ENCODE peak calls at places on chromosomes 4 and X, in seven cellular contexts. R is NCI-H1105 treated with DMSO at 0.1 percent for 48 hours, C is T47D, U is M059J, Q is left colon, L is COR-L47, A is retina. B is an unnamed sample.

GRCh38 chrX:10769165-10769564 is 148.8 kb upstream of the MID1 start:
- DNase-seq in Q (no peak), L (peak; percentile 28), C (peak; percentile 53), R (peak; percentile 75), U (peak; percentile 70), A (no peak), B (no peak)

GRCh38 chr4:40576651-40577480 is 52.8 kb downstream of the RBM47 start:
- DNase-seq in U (peak; percentile 99), R (no peak), L (no peak), C (peak; percentile 86), Q (peak; percentile 73), A (no peak), B (peak; percentile 90)

GRCh38 chr4:189786447-189786846 is 154.2 kb upstream of the FRG1 start:
- DNase-seq in L (no peak), Q (no peak), R (no peak), U (no peak), A (no peak), C (no peak), B (no peak)

GRCh38 chr4:184421558-184422155 is 52.7 kb downstream of the IRF2 start:
- DNase-seq in Q (no peak), A (no peak), U (no peak), R (no peak), L (no peak), C (no peak), B (no peak)

GRCh38 chrX:21479695-21480280 is 105.6 kb downstream of the CNKSR2 start:
- DNase-seq in U (peak; percentile 33), A (peak; percentile 49), C (peak; percentile 69), R (peak; percentile 57), Q (no peak), L (peak; percentile 22), B (no peak)

GRCh38 chr4:128830906-128831525 is 21.5 kb downstream of the JADE1 start:
- DNase-seq in U (peak; percentile 23), A (peak; percentile 8), Q (peak; percentile 35), C (no peak), L (no peak), R (no peak), B (no peak)

GRCh38 chr4:123699823-123700822 is 303.5 kb downstream of the SPRY1 start:
- DNase-seq in R (no peak), L (no peak), U (peak; percentile 93), C (no peak), A (no peak), Q (no peak), B (no peak)

GRCh38 chr4:186712690-186713089 is 11.0 kb downstream of the FAT1 start:
- DNase-seq in Q (no peak), A (no peak), U (no peak), L (no peak), C (no peak), R (no peak), B (no peak)

GRCh38 chr4:115851918-115852766 is 738.7 kb upstream of the NDST4 start:
- DNase-seq in C (peak; percentile 39), U (peak; percentile 16), R (peak; percentile 30), Q (peak; percentile 63), A (peak; percentile 53), L (peak; percentile 71), B (peak; percentile 53)

GRCh38 chr4:95548738-95549245 is at the start of gene UNC5C:
- DNase-seq in R (no peak), U (peak; percentile 65), L (peak; percentile 71), Q (peak; percentile 23), C (peak; percentile 45), A (peak; percentile 92), B (peak; percentile 56)

GRCh38 chr4:181959121-181959520 is 284.1 kb upstream of the TENM3 start:
- DNase-seq in L (no peak), C (peak; percentile 60), R (no peak), U (peak; percentile 87), A (no peak), Q (no peak), B (no peak)

GRCh38 chr4:1834047-1834769 is 21.7 kb downstream of the LETM1 start:
- DNase-seq in A (no peak), C (no peak), R (no peak), Q (no peak), U (no peak), L (no peak), B (no peak)

GRCh38 chrX:25007059-25008053 is 8.4 kb downstream of the ARX start:
- DNase-seq in Q (no peak), U (no peak), A (no peak), R (no peak), C (peak; percentile 21), L (no peak), B (no peak)